ENCODE peak calls at places on chromosome 19, in six cellular contexts. One of them, this sample, is unnamed.

GRCh38 chr19:35115538-35115951 is at the start of gene FXYD3:
- DNase-seq in CD8-positive, alpha-beta T cell: no peak
- DNase-seq in NCI-H2107: no peak
- DNase-seq in fibroblast of gingiva: no peak
- DNase-seq in psoas muscle: no peak
- DNase-seq in central memory CD4-positive, alpha-beta T cell: no peak
- DNase-seq in this sample: no peak

GRCh38 chr19:30047355-30047895 is 105.4 kb downstream of the URI1 start:
- DNase-seq in fibroblast of gingiva: no peak
- DNase-seq in CD8-positive, alpha-beta T cell: no peak
- DNase-seq in central memory CD4-positive, alpha-beta T cell: no peak
- DNase-seq in NCI-H2107: no peak
- DNase-seq in psoas muscle: no peak
- DNase-seq in this sample: no peak

GRCh38 chr19:48558018-48558684 is 6.2 kb downstream of the SULT2B1 start:
- DNase-seq in fibroblast of gingiva: peak
- DNase-seq in central memory CD4-positive, alpha-beta T cell: no peak
- DNase-seq in CD8-positive, alpha-beta T cell: no peak
- DNase-seq in psoas muscle: peak
- DNase-seq in NCI-H2107: no peak
- DNase-seq in this sample: peak

GRCh38 chr19:1402411-1403070 is 1.2 kb upstream of the GAMT start:
- DNase-seq in NCI-H2107: no peak
- DNase-seq in fibroblast of gingiva: no peak
- DNase-seq in central memory CD4-positive, alpha-beta T cell: no peak
- DNase-seq in CD8-positive, alpha-beta T cell: no peak
- DNase-seq in psoas muscle: no peak
- DNase-seq in this sample: no peak

GRCh38 chr19:35262101-35262761 is 6.5 kb upstream of the USF2 start:
- DNase-seq in NCI-H2107: no peak
- DNase-seq in central memory CD4-positive, alpha-beta T cell: no peak
- DNase-seq in fibroblast of gingiva: no peak
- DNase-seq in CD8-positive, alpha-beta T cell: peak
- DNase-seq in psoas muscle: no peak
- DNase-seq in this sample: peak

GRCh38 chr19:7986321-7987083 is 18.9 kb downstream of the ELAVL1 start:
- DNase-seq in psoas muscle: no peak
- DNase-seq in CD8-positive, alpha-beta T cell: no peak
- DNase-seq in central memory CD4-positive, alpha-beta T cell: no peak
- DNase-seq in fibroblast of gingiva: peak
- DNase-seq in NCI-H2107: no peak
- DNase-seq in this sample: no peak

GRCh38 chr19:33703438-33703750 is 81.6 kb downstream of the CHST8 start:
- DNase-seq in fibroblast of gingiva: no peak
- DNase-seq in CD8-positive, alpha-beta T cell: no peak
- DNase-seq in central memory CD4-positive, alpha-beta T cell: no peak
- DNase-seq in psoas muscle: no peak
- DNase-seq in NCI-H2107: no peak
- DNase-seq in this sample: peak

GRCh38 chr19:50496189-50497029 is 14.6 kb downstream of the JOSD2 start:
- DNase-seq in NCI-H2107: no peak
- DNase-seq in psoas muscle: peak
- DNase-seq in CD8-positive, alpha-beta T cell: no peak
- DNase-seq in fibroblast of gingiva: no peak
- DNase-seq in central memory CD4-positive, alpha-beta T cell: no peak
- DNase-seq in this sample: peak

GRCh38 chr19:16051254-16052025 is 24.9 kb upstream of the TPM4 start:
- DNase-seq in central memory CD4-positive, alpha-beta T cell: peak
- DNase-seq in NCI-H2107: no peak
- DNase-seq in psoas muscle: no peak
- DNase-seq in fibroblast of gingiva: no peak
- DNase-seq in CD8-positive, alpha-beta T cell: no peak
- DNase-seq in this sample: peak

GRCh38 chr19:16066611-16067104 is 9.6 kb upstream of the TPM4 start:
- DNase-seq in NCI-H2107: no peak
- DNase-seq in central memory CD4-positive, alpha-beta T cell: peak
- DNase-seq in psoas muscle: no peak
- DNase-seq in fibroblast of gingiva: no peak
- DNase-seq in CD8-positive, alpha-beta T cell: no peak
- DNase-seq in this sample: no peak

GRCh38 chr19:46478356-46478986 is 7.1 kb upstream of the PNMA8A start:
- DNase-seq in central memory CD4-positive, alpha-beta T cell: peak
- DNase-seq in NCI-H2107: no peak
- DNase-seq in fibroblast of gingiva: peak
- DNase-seq in CD8-positive, alpha-beta T cell: no peak
- DNase-seq in psoas muscle: no peak
- DNase-seq in this sample: peak

GRCh38 chr19:29806098-29806866 is 5.5 kb upstream of the CCNE1 start:
- DNase-seq in NCI-H2107: no peak
- DNase-seq in CD8-positive, alpha-beta T cell: no peak
- DNase-seq in psoas muscle: peak
- DNase-seq in central memory CD4-positive, alpha-beta T cell: no peak
- DNase-seq in fibroblast of gingiva: peak
- DNase-seq in this sample: peak

GRCh38 chr19:1624458-1624857 is 19.2 kb upstream of the UQCR11 start:
- DNase-seq in NCI-H2107: no peak
- DNase-seq in fibroblast of gingiva: peak
- DNase-seq in CD8-positive, alpha-beta T cell: peak
- DNase-seq in central memory CD4-positive, alpha-beta T cell: peak
- DNase-seq in psoas muscle: no peak
- DNase-seq in this sample: peak

GRCh38 chr19:13951043-13951442 is 1.3 kb upstream of the DCAF15 start:
- DNase-seq in CD8-positive, alpha-beta T cell: no peak
- DNase-seq in psoas muscle: no peak
- DNase-seq in central memory CD4-positive, alpha-beta T cell: no peak
- DNase-seq in fibroblast of gingiva: no peak
- DNase-seq in NCI-H2107: no peak
- DNase-seq in this sample: no peak

GRCh38 chr19:13100871-13101589 is 1.6 kb downstream of the LYL1 start:
- DNase-seq in central memory CD4-positive, alpha-beta T cell: no peak
- DNase-seq in NCI-H2107: no peak
- DNase-seq in fibroblast of gingiva: no peak
- DNase-seq in CD8-positive, alpha-beta T cell: no peak
- DNase-seq in psoas muscle: no peak
- DNase-seq in this sample: peak

GRCh38 chr19:12703056-12703455 is 6.6 kb upstream of the FBXW9 start:
- DNase-seq in fibroblast of gingiva: no peak
- DNase-seq in NCI-H2107: no peak
- DNase-seq in CD8-positive, alpha-beta T cell: no peak
- DNase-seq in psoas muscle: no peak
- DNase-seq in central memory CD4-positive, alpha-beta T cell: no peak
- DNase-seq in this sample: peak

GRCh38 chr19:11699931-11700794 is 38.6 kb downstream of the ZNF823 start:
- DNase-seq in fibroblast of gingiva: peak
- DNase-seq in NCI-H2107: no peak
- DNase-seq in CD8-positive, alpha-beta T cell: no peak
- DNase-seq in psoas muscle: no peak
- DNase-seq in central memory CD4-positive, alpha-beta T cell: peak
- DNase-seq in this sample: peak

GRCh38 chr19:41302624-41303351 is 7.2 kb upstream of the CCDC97 start:
- DNase-seq in CD8-positive, alpha-beta T cell: peak
- DNase-seq in psoas muscle: no peak
- DNase-seq in fibroblast of gingiva: no peak
- DNase-seq in central memory CD4-positive, alpha-beta T cell: peak
- DNase-seq in NCI-H2107: no peak
- DNase-seq in this sample: no peak

GRCh38 chr19:1000095-1000494 is at the start of gene GRIN3B:
- DNase-seq in NCI-H2107: no peak
- DNase-seq in central memory CD4-positive, alpha-beta T cell: peak
- DNase-seq in CD8-positive, alpha-beta T cell: peak
- DNase-seq in psoas muscle: peak
- DNase-seq in fibroblast of gingiva: peak
- DNase-seq in this sample: peak

GRCh38 chr19:53659292-53659691 is 27.5 kb downstream of the DPRX start:
- DNase-seq in central memory CD4-positive, alpha-beta T cell: no peak
- DNase-seq in CD8-positive, alpha-beta T cell: no peak
- DNase-seq in fibroblast of gingiva: no peak
- DNase-seq in NCI-H2107: no peak
- DNase-seq in psoas muscle: no peak
- DNase-seq in this sample: peak

GRCh38 chr19:17035842-17036424 is 9.3 kb upstream of the CPAMD8 start:
- DNase-seq in fibroblast of gingiva: no peak
- DNase-seq in CD8-positive, alpha-beta T cell: no peak
- DNase-seq in psoas muscle: no peak
- DNase-seq in NCI-H2107: no peak
- DNase-seq in central memory CD4-positive, alpha-beta T cell: no peak
- DNase-seq in this sample: peak

GRCh38 chr19:15672580-15673175 is at the start of gene CYP4F12:
- DNase-seq in psoas muscle: peak
- DNase-seq in fibroblast of gingiva: no peak
- DNase-seq in CD8-positive, alpha-beta T cell: peak
- DNase-seq in central memory CD4-positive, alpha-beta T cell: peak
- DNase-seq in NCI-H2107: no peak
- DNase-seq in this sample: no peak

GRCh38 chr19:10421240-10421948 is 1.1 kb downstream of the PDE4A start:
- DNase-seq in NCI-H2107: no peak
- DNase-seq in CD8-positive, alpha-beta T cell: no peak
- DNase-seq in psoas muscle: no peak
- DNase-seq in central memory CD4-positive, alpha-beta T cell: no peak
- DNase-seq in fibroblast of gingiva: no peak
- DNase-seq in this sample: peak

GRCh38 chr19:55640043-55640576 is 692 bp upstream of the ZNF580 start:
- DNase-seq in fibroblast of gingiva: peak
- DNase-seq in CD8-positive, alpha-beta T cell: peak
- DNase-seq in central memory CD4-positive, alpha-beta T cell: peak
- DNase-seq in psoas muscle: peak
- DNase-seq in NCI-H2107: no peak
- DNase-seq in this sample: peak

GRCh38 chr19:4144666-4145261 is 8.7 kb upstream of the CREB3L3 start:
- DNase-seq in NCI-H2107: no peak
- DNase-seq in CD8-positive, alpha-beta T cell: no peak
- DNase-seq in psoas muscle: no peak
- DNase-seq in central memory CD4-positive, alpha-beta T cell: no peak
- DNase-seq in fibroblast of gingiva: peak
- DNase-seq in this sample: peak

GRCh38 chr19:48992571-48993174 is 436 bp downstream of the GYS1 start:
- DNase-seq in central memory CD4-positive, alpha-beta T cell: no peak
- DNase-seq in fibroblast of gingiva: no peak
- DNase-seq in psoas muscle: no peak
- DNase-seq in NCI-H2107: no peak
- DNase-seq in CD8-positive, alpha-beta T cell: no peak
- DNase-seq in this sample: peak

GRCh38 chr19:8148410-8149231 is 771 bp downstream of the FBN3 start:
- DNase-seq in CD8-positive, alpha-beta T cell: no peak
- DNase-seq in NCI-H2107: no peak
- DNase-seq in central memory CD4-positive, alpha-beta T cell: no peak
- DNase-seq in psoas muscle: no peak
- DNase-seq in fibroblast of gingiva: no peak
- DNase-seq in this sample: peak

GRCh38 chr19:1131718-1132552 is 28.1 kb downstream of the GPX4 start:
- DNase-seq in psoas muscle: peak
- DNase-seq in fibroblast of gingiva: peak
- DNase-seq in NCI-H2107: no peak
- DNase-seq in central memory CD4-positive, alpha-beta T cell: peak
- DNase-seq in CD8-positive, alpha-beta T cell: peak
- DNase-seq in this sample: peak

GRCh38 chr19:16349551-16350171 is 25.0 kb downstream of the KLF2 start:
- DNase-seq in CD8-positive, alpha-beta T cell: no peak
- DNase-seq in psoas muscle: no peak
- DNase-seq in NCI-H2107: no peak
- DNase-seq in fibroblast of gingiva: no peak
- DNase-seq in central memory CD4-positive, alpha-beta T cell: no peak
- DNase-seq in this sample: no peak

GRCh38 chr19:10761443-10762242 is 43.8 kb downstream of the DNM2 start:
- DNase-seq in fibroblast of gingiva: no peak
- DNase-seq in psoas muscle: no peak
- DNase-seq in CD8-positive, alpha-beta T cell: no peak
- DNase-seq in NCI-H2107: no peak
- DNase-seq in central memory CD4-positive, alpha-beta T cell: no peak
- DNase-seq in this sample: peak

GRCh38 chr19:46221981-46222610 is 7.4 kb upstream of the IGFL1 start:
- DNase-seq in fibroblast of gingiva: peak
- DNase-seq in NCI-H2107: no peak
- DNase-seq in CD8-positive, alpha-beta T cell: no peak
- DNase-seq in psoas muscle: peak
- DNase-seq in central memory CD4-positive, alpha-beta T cell: no peak
- DNase-seq in this sample: peak

GRCh38 chr19:15466851-15467733 is 2.7 kb upstream of the RASAL3 start:
- DNase-seq in fibroblast of gingiva: peak
- DNase-seq in central memory CD4-positive, alpha-beta T cell: peak
- DNase-seq in CD8-positive, alpha-beta T cell: peak
- DNase-seq in NCI-H2107: no peak
- DNase-seq in psoas muscle: no peak
- DNase-seq in this sample: no peak

GRCh38 chr19:30106417-30107095 is 164.5 kb downstream of the URI1 start:
- DNase-seq in central memory CD4-positive, alpha-beta T cell: no peak
- DNase-seq in psoas muscle: no peak
- DNase-seq in fibroblast of gingiva: no peak
- DNase-seq in NCI-H2107: no peak
- DNase-seq in CD8-positive, alpha-beta T cell: no peak
- DNase-seq in this sample: no peak

GRCh38 chr19:17703823-17704463 is 15.3 kb upstream of the MAP1S start:
- DNase-seq in NCI-H2107: no peak
- DNase-seq in central memory CD4-positive, alpha-beta T cell: peak
- DNase-seq in CD8-positive, alpha-beta T cell: peak
- DNase-seq in fibroblast of gingiva: peak
- DNase-seq in psoas muscle: peak
- DNase-seq in this sample: peak

GRCh38 chr19:497861-498590 is 1.7 kb downstream of the MADCAM1 start:
- DNase-seq in fibroblast of gingiva: no peak
- DNase-seq in psoas muscle: peak
- DNase-seq in central memory CD4-positive, alpha-beta T cell: no peak
- DNase-seq in NCI-H2107: no peak
- DNase-seq in CD8-positive, alpha-beta T cell: no peak
- DNase-seq in this sample: peak

GRCh38 chr19:41641879-41642485 is 15.1 kb upstream of the CEACAM4 start:
- DNase-seq in central memory CD4-positive, alpha-beta T cell: peak
- DNase-seq in CD8-positive, alpha-beta T cell: peak
- DNase-seq in psoas muscle: no peak
- DNase-seq in NCI-H2107: peak
- DNase-seq in fibroblast of gingiva: peak
- DNase-seq in this sample: peak

GRCh38 chr19:30361721-30362120 is 10.5 kb upstream of the ZNF536 start:
- DNase-seq in fibroblast of gingiva: no peak
- DNase-seq in central memory CD4-positive, alpha-beta T cell: no peak
- DNase-seq in NCI-H2107: no peak
- DNase-seq in CD8-positive, alpha-beta T cell: no peak
- DNase-seq in psoas muscle: no peak
- DNase-seq in this sample: no peak

GRCh38 chr19:48393559-48394330 is at the start of gene GRIN2D:
- DNase-seq in NCI-H2107: no peak
- DNase-seq in CD8-positive, alpha-beta T cell: peak
- DNase-seq in psoas muscle: no peak
- DNase-seq in central memory CD4-positive, alpha-beta T cell: no peak
- DNase-seq in fibroblast of gingiva: peak
- DNase-seq in this sample: peak

GRCh38 chr19:11278670-11279069 is 16.3 kb upstream of the DOCK6 start:
- DNase-seq in CD8-positive, alpha-beta T cell: no peak
- DNase-seq in fibroblast of gingiva: no peak
- DNase-seq in central memory CD4-positive, alpha-beta T cell: no peak
- DNase-seq in NCI-H2107: no peak
- DNase-seq in psoas muscle: no peak
- DNase-seq in this sample: no peak

GRCh38 chr19:49427855-49428546 is 2.8 kb downstream of the GFY start:
- DNase-seq in fibroblast of gingiva: no peak
- DNase-seq in central memory CD4-positive, alpha-beta T cell: no peak
- DNase-seq in NCI-H2107: no peak
- DNase-seq in psoas muscle: no peak
- DNase-seq in CD8-positive, alpha-beta T cell: no peak
- DNase-seq in this sample: peak